ENCODE peak calls at places on chromosomes 2 and 18, in nine cellular contexts. Z, Q, R, Y, D, S, A, W and F are unnamed samples.

GRCh38 chr2:31231571-31232287 is 2.2 kb upstream of the EHD3 start:
- DNase-seq in Z (no peak), W (no peak), Y (no peak), D (no peak), R (no peak), A (no peak), S (no peak), Q (no peak), F (no peak)

GRCh38 chr18:31512203-31512764 is 14.3 kb downstream of the DSG2 start:
- DNase-seq in W (no peak), Q (peak), R (peak), Y (no peak), S (no peak), D (no peak), Z (peak), A (no peak), F (no peak)

GRCh38 chr2:196277002-196277401 is 105.6 kb upstream of the STK17B start:
- DNase-seq in S (peak), R (no peak), Z (peak), Y (no peak), W (no peak), A (no peak), Q (no peak), D (peak), F (peak)

GRCh38 chr2:119574864-119575263 is 30.6 kb downstream of the CFAP221 start:
- DNase-seq in Q (no peak), R (no peak), Z (no peak), Y (no peak), D (no peak), S (no peak), W (no peak), A (no peak), F (no peak)

GRCh38 chr2:103174711-103175110 is 412.9 kb downstream of the TMEM182 start:
- DNase-seq in Q (no peak), Y (no peak), Z (no peak), S (no peak), W (no peak), R (no peak), A (no peak), D (no peak), F (peak)

GRCh38 chr2:10914272-10914693 is 2.5 kb downstream of the KCNF1 start:
- DNase-seq in Z (no peak), W (no peak), D (peak), A (no peak), S (no peak), R (no peak), Q (peak), Y (no peak), F (no peak)

GRCh38 chr18:9615973-9616559 is 1.7 kb upstream of the PPP4R1 start:
- DNase-seq in Z (peak), Y (no peak), R (no peak), D (no peak), A (no peak), W (no peak), S (no peak), Q (no peak), F (no peak)

GRCh38 chr2:229180658-229181057 is 90.4 kb downstream of the PID1 start:
- DNase-seq in W (no peak), S (peak), Y (no peak), D (no peak), Q (no peak), A (no peak), Z (no peak), R (no peak), F (no peak)

GRCh38 chr2:197090713-197091367 is 164.3 kb upstream of the PGAP1 start:
- DNase-seq in Z (no peak), W (no peak), R (no peak), D (no peak), A (no peak), Q (no peak), Y (no peak), S (no peak), F (no peak)

GRCh38 chr2:2899826-2900225 is 477.8 kb downstream of the EIPR1 start:
- DNase-seq in R (no peak), Q (no peak), W (no peak), D (no peak), A (no peak), Z (no peak), S (no peak), Y (no peak), F (no peak)

GRCh38 chr2:2901384-2902345 is 476.0 kb downstream of the EIPR1 start:
- DNase-seq in R (no peak), Q (no peak), Y (no peak), A (no peak), S (no peak), Z (no peak), W (no peak), D (no peak), F (no peak)

GRCh38 chr2:2904721-2905340 is 472.8 kb downstream of the EIPR1 start:
- DNase-seq in Q (no peak), A (no peak), Z (no peak), R (no peak), S (no peak), Y (no peak), W (no peak), D (no peak), F (no peak)

GRCh38 chr2:2906091-2906490 is 471.5 kb downstream of the EIPR1 start:
- DNase-seq in Z (no peak), Y (no peak), W (no peak), A (no peak), S (no peak), R (no peak), Q (no peak), D (no peak), F (no peak)

DNA sequence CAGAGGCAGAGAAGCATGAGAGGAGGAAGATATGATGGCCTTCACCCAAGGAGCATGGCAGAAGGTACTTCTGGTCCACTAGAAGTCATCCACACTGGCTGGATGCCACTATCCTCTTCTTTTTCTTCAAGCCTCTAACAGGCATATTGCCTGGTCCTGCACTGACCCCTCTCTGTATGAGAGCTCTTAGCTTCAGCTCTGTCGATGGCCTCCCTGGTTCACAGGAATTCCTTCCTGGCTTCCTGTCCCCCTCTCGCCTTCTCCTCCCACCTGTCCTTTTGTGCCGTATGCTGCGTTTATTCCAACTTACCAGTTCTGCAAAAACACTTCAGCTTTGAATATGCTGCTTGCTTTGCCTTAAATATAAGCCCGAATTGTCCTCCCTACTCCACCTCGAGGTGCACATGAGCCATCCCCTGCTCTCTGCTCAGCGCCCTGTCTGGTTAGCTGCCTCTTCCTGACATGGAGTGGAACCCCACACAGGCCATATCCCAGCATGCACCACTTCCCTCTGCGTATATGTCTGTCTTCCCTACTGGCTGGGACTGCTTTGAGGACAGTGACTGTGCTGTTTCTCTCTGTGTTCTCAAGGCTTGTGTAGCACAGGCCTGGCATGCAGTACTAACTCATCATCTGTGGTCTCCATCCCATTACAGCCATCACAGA is 474.9 kb downstream of the EIPR1 start:
- DNase-seq in S (no peak), W (no peak), R (no peak), Y (no peak), D (no peak), Q (no peak), Z (no peak), A (no peak), F (no peak)
- TF ChIP-seq CTCF in S (no peak), W (no peak), R (no peak), Y (no peak), D (no peak), Q (no peak), Z (no peak), A (no peak), F (no peak)

DNA sequence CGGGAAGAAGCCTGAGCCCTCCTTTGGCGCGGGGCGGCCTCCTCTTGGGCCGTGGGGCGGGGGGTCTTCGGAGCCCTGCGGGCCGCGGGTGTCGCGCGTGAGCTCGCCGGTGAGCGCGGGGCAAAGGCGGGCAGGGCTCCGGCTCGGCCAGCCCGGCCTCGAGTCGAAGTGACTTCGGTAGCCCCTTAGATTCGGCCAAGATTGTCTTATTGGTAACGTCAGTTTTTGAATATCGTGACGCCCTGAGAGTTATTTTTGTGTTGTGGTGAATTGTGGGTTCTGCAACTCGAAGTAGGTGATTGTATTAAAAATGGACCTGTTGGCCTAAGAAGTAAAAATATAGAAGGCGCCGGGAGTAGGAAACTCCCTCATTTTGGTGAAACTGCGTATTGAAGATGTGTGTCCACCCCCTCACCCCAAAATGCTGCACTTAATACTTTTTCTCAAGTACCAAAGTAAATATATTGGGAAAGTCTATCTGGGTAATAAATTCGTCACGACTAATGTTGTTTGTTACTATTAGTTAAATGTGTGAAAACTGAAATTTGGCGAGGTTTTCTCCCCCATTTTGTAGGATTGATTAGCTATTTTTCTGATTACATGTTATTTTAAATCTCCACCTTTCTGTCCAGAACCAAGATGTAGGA is 746 bp downstream of the MARCHF7 start:
- DNase-seq in Y (no peak), S (no peak), R (no peak), Q (peak), A (no peak), W (no peak), Z (no peak), D (no peak), F (no peak)
- H3K4me3 ChIP-seq in Y (peak), S (peak), R (peak), Q (peak), A (peak), W (peak), Z (peak), D (peak), F (peak)

DNA sequence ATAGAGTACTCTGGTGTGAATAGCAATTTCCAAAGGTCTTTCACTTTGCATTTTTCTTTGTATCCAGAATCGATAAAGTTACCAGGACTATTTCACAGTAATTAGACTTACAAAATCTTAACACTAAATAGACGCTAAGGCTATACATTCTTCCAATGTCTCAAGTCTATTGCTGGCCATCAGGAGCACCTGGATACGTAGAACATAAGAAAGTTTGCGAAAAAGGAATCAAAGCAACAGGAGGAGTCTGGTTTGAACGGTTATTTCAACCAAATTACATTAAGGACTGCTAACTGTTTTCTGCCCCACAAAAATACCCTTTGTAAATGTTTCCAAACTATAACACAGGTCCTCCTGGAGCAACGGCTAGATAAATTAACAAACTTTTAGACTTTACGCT is 1.4 kb upstream of the HNRNPA3 start:
- DNase-seq in Z (no peak), S (no peak), A (no peak), R (no peak), Q (no peak), W (no peak), D (no peak), Y (no peak), F (no peak)
- TF ChIP-seq CTCF in Z (no peak), S (no peak), A (no peak), R (no peak), Q (no peak), W (no peak), D (no peak), Y (no peak), F (no peak)

DNA sequence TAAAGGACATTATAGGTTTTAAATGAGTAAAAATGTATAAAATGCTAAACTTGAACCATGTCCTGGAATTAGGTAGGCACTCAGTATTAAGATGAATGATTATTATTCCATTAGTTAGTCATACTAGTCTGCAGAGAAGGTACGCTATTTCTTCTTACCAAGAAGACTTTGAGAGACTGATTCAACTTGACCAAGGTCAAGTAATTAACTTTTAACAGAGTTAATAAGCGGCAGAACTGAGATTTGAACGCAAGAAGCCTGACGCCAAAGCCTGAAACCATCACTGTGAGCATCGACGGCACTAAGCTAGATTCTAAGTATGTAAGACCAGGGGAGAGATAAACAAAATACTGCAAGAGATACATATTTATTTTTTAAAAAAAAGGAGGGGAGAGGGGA is 2.6 kb downstream of the EVA1A start:
- DNase-seq in R (no peak), A (no peak), Q (no peak), Y (no peak), W (no peak), S (no peak), D (no peak), Z (no peak), F (no peak)
- H3K4me3 ChIP-seq in R (no peak), A (no peak), Q (no peak), Y (no peak), W (no peak), S (no peak), D (no peak), Z (no peak), F (no peak)

GRCh38 chr2:85152895-85153294 is 19.7 kb downstream of the TCF7L1 start:
- DNase-seq in Y (no peak), D (no peak), R (no peak), S (no peak), Z (no peak), A (no peak), Q (no peak), W (no peak), F (no peak)

GRCh38 chr2:85145116-85145820 is 12.1 kb downstream of the TCF7L1 start:
- DNase-seq in R (no peak), A (no peak), D (no peak), Y (no peak), Q (no peak), W (no peak), Z (no peak), S (no peak), F (no peak)

GRCh38 chr2:85151026-85151425 is 17.8 kb downstream of the TCF7L1 start:
- DNase-seq in Y (no peak), D (no peak), W (no peak), Z (no peak), S (peak), A (no peak), R (no peak), Q (no peak), F (no peak)

GRCh38 chr2:85143463-85144082 is 10.4 kb downstream of the TCF7L1 start:
- DNase-seq in A (no peak), R (no peak), S (no peak), Y (no peak), Z (no peak), Q (no peak), W (no peak), D (no peak), F (no peak)

GRCh38 chr2:85148190-85148589 is 15.0 kb downstream of the TCF7L1 start:
- DNase-seq in D (no peak), R (no peak), A (no peak), W (no peak), Q (no peak), S (no peak), Y (no peak), Z (no peak), F (no peak)
- TF ChIP-seq CTCF in D (peak), R (peak), A (no peak), W (no peak), Q (peak), S (no peak), Y (no peak), Z (no peak), F (no peak)

GRCh38 chr18:22935431-22935830 is 2.3 kb downstream of the RBBP8 start:
- DNase-seq in D (no peak), Y (no peak), Z (no peak), R (no peak), S (peak), W (no peak), A (no peak), Q (no peak), F (no peak)

GRCh38 chr18:22933958-22934423 is 863 bp downstream of the RBBP8 start:
- DNase-seq in W (no peak), D (no peak), Q (no peak), R (peak), Z (peak), Y (no peak), S (no peak), A (no peak), F (no peak)

GRCh38 chr18:22933206-22933957 is at the start of gene RBBP8:
- DNase-seq in S (peak), Z (peak), Q (peak), D (peak), W (peak), R (peak), A (peak), Y (peak), F (peak)

GRCh38 chr18:22934789-22935188 is 1.7 kb downstream of the RBBP8 start:
- DNase-seq in W (no peak), Z (no peak), S (no peak), R (no peak), A (no peak), Q (no peak), D (no peak), Y (no peak), F (no peak)

GRCh38 chr18:22932885-22933205 is 283 bp upstream of the RBBP8 start:
- DNase-seq in Z (no peak), Y (no peak), S (no peak), R (no peak), A (no peak), D (no peak), Q (no peak), W (no peak), F (no peak)
- H3K4me3 ChIP-seq in Z (peak), Y (peak), S (peak), R (peak), A (peak), D (peak), Q (peak), W (peak), F (peak)